ENCODE peak calls at places on chromosomes 1 and 21, in five cellular contexts. E, H, K, B and I are unnamed samples.

GRCh38 chr1:93328809-93329477 is 16.8 kb upstream of the DR1 start:
- DNase-seq in E (no peak), H (peak), K (no peak), B (no peak), I (no peak)

GRCh38 chr1:87508247-87508646 is 179.6 kb downstream of the LMO4 start:
- DNase-seq in E (no peak), H (no peak), K (no peak), B (no peak), I (no peak)

GRCh38 chr1:203142684-203143408 is 15.3 kb downstream of the ADORA1 start:
- DNase-seq in E (no peak), H (no peak), K (no peak), B (peak), I (no peak)

GRCh38 chr1:212678456-212679410 is 20.9 kb downstream of the BATF3 start:
- DNase-seq in E (no peak), H (peak), K (no peak), B (no peak), I (no peak)

GRCh38 chr21:33070921-33071877 is 1.3 kb downstream of the OLIG1 start:
- DNase-seq in E (no peak), H (peak), K (no peak), B (no peak), I (peak)

GRCh38 chr1:16338961-16339360 is 13.3 kb downstream of the FBXO42 start:
- DNase-seq in E (no peak), H (no peak), K (no peak), B (no peak), I (no peak)

GRCh38 chr1:39177641-39178040 is 26.9 kb upstream of the MACF1 start:
- DNase-seq in E (no peak), H (no peak), K (no peak), B (no peak), I (no peak)

GRCh38 chr21:32653326-32653901 is 41.2 kb upstream of the CFAP298 start:
- DNase-seq in E (no peak), H (peak), K (no peak), B (peak), I (peak)

GRCh38 chr1:30476911-30477459 is 246.4 kb downstream of the MATN1 start:
- DNase-seq in E (no peak), H (no peak), K (no peak), B (no peak), I (no peak)

GRCh38 chr1:181469829-181470228 is 13.5 kb upstream of the CACNA1E start:
- DNase-seq in E (no peak), H (no peak), K (no peak), B (no peak), I (peak)

GRCh38 chr21:42681296-42682206 is 28.1 kb downstream of the PDE9A start:
- DNase-seq in E (no peak), H (no peak), K (no peak), B (no peak), I (no peak)

GRCh38 chr1:114435088-114435715 is 75.8 kb downstream of the TRIM33 start:
- DNase-seq in E (no peak), H (no peak), K (no peak), B (no peak), I (no peak)

GRCh38 chr1:202227273-202227672 is 33.7 kb downstream of the LGR6 start:
- DNase-seq in E (no peak), H (no peak), K (no peak), B (no peak), I (no peak)

GRCh38 chr1:47513393-47513792 is 75.5 kb downstream of the FOXD2 start:
- DNase-seq in E (no peak), H (no peak), K (no peak), B (no peak), I (no peak)

GRCh38 chr1:185159966-185160365 is 3.0 kb downstream of the SWT1 start:
- DNase-seq in E (no peak), H (no peak), K (no peak), B (no peak), I (no peak)

GRCh38 chr1:11458811-11459275 is 20.1 kb upstream of the DISP3 start:
- DNase-seq in E (no peak), H (no peak), K (no peak), B (no peak), I (no peak)

GRCh38 chr1:19925342-19926070 is 2.1 kb upstream of the PLA2G2E start:
- DNase-seq in E (no peak), H (no peak), K (no peak), B (no peak), I (no peak)

GRCh38 chr21:32452641-32453040 is 40.1 kb downstream of the EVA1C start:
- DNase-seq in E (no peak), H (no peak), K (no peak), B (no peak), I (no peak)

GRCh38 chr21:29504751-29505321 is 206.1 kb downstream of the BACH1 start:
- DNase-seq in E (no peak), H (no peak), K (no peak), B (no peak), I (peak)

GRCh38 chr1:77832889-77833288 is 53.4 kb downstream of the MIGA1 start:
- DNase-seq in E (no peak), H (no peak), K (no peak), B (peak), I (no peak)

GRCh38 chr1:236844499-236845271 is 49.6 kb downstream of the MTR start:
- DNase-seq in E (no peak), H (no peak), K (no peak), B (no peak), I (peak)